ENCODE peak calls at places on chromosomes 16 and 17, in seven cellular contexts. X is activated CD4-positive, alpha-beta T cell treated with anti-CD3 and anti-CD28 coated beads, Interleukin-2, amount 10 ng/mL, durations not matched to agents 7 days and 5 days; N is RCC 7860; L is stimulated activated naive B cell treated with anti-CD40 and anti-IgM and Interleukin-4, amounts not matched to agents 10 μg/mL and 1 μg/mL and 100 μg/mL, for 72 hours; Z is fibroblast of mammary gland; F is T-cell; T is ELR. R is an unnamed sample.

GRCh38 chr17:37239690-37240344 is 136.0 kb upstream of the C17orf78 start:
- DNase-seq in T (peak), F (no peak), Z (peak), N (no peak), X (peak), L (no peak), R (no peak)

GRCh38 chr17:62724398-62725146 is 83.5 kb downstream of the MARCHF10 start:
- DNase-seq in N (no peak), F (peak), L (peak), X (peak), Z (no peak), T (peak), R (peak)

GRCh38 chr17:77391668-77392375 is 251.1 kb downstream of the SEC14L1 start:
- DNase-seq in L (no peak), F (no peak), Z (peak), N (peak), T (peak), X (peak), R (peak)

GRCh38 chr17:39150795-39151679 is at the start of gene PLXDC1:
- DNase-seq in X (no peak), L (no peak), F (no peak), T (no peak), N (no peak), Z (no peak), R (no peak)

GRCh38 chr16:54879681-54880080 is 51.0 kb upstream of the IRX5 start:
- DNase-seq in Z (peak), X (no peak), L (no peak), T (peak), N (peak), F (no peak), R (peak)

GRCh38 chr17:6461792-6462524 is 17.7 kb downstream of the PIMREG start:
- DNase-seq in L (no peak), N (no peak), X (no peak), T (no peak), F (no peak), Z (no peak), R (no peak)

GRCh38 chr16:55021595-55022475 is 91.2 kb downstream of the IRX5 start:
- DNase-seq in F (no peak), L (no peak), T (peak), X (no peak), Z (peak), N (peak), R (peak)

GRCh38 chr16:12815361-12815760 is 11.7 kb upstream of the CPPED1 start:
- DNase-seq in F (no peak), N (no peak), Z (no peak), X (no peak), T (no peak), L (no peak), R (no peak)

GRCh38 chr16:67447508-67448076 is 16.7 kb downstream of the HSD11B2 start:
- DNase-seq in L (peak), X (peak), N (peak), T (peak), F (peak), Z (peak), R (no peak)

GRCh38 chr16:50467943-50468748 is 80.0 kb upstream of the NKD1 start:
- DNase-seq in Z (no peak), F (no peak), L (no peak), N (no peak), T (peak), X (no peak), R (no peak)

GRCh38 chr17:28684963-28685362 is 23.0 kb downstream of the SUPT6H start:
- DNase-seq in N (peak), Z (peak), F (no peak), X (no peak), T (peak), L (no peak), R (no peak)

GRCh38 chr16:54503011-54503410 is 216.4 kb upstream of the IRX3 start:
- DNase-seq in X (no peak), N (no peak), F (no peak), Z (no peak), T (no peak), L (no peak), R (no peak)

GRCh38 chr16:85947511-85948509 is 48.8 kb downstream of the IRF8 start:
- DNase-seq in X (peak), N (no peak), Z (no peak), F (no peak), T (no peak), L (peak), R (no peak)

GRCh38 chr16:66878067-66878466 is 2.2 kb upstream of the PDP2 start:
- DNase-seq in L (peak), N (peak), F (no peak), T (peak), Z (peak), X (peak), R (no peak)

GRCh38 chr16:1871974-1872635 is at the start of gene MEIOB:
- DNase-seq in X (peak), F (no peak), L (peak), T (no peak), Z (no peak), N (no peak), R (no peak)

GRCh38 chr17:20208717-20209116 is 199.6 kb downstream of the SPECC1 start:
- DNase-seq in F (no peak), Z (no peak), T (no peak), X (no peak), N (no peak), L (no peak), R (no peak)

GRCh38 chr17:78316115-78316866 is 43.6 kb downstream of the SOCS3 start:
- DNase-seq in Z (no peak), L (no peak), T (no peak), X (no peak), N (no peak), F (no peak), R (no peak)

GRCh38 chr17:50954641-50955121 is 88.5 kb upstream of the TOB1 start:
- DNase-seq in Z (no peak), X (no peak), T (no peak), F (no peak), N (no peak), L (no peak), R (no peak)